ENCODE peak calls at places on chromosomes 5 and 9, in four cellular contexts. G is HepG2, B is HCT116, I is K562. N is an unnamed sample.
A peak's percentile ranks its signal among the peaks of the same experiment; 100 is the strongest.

GRCh38 chr5:66671305-66671704 is 75.1 kb downstream of the MAST4 start:
- DNase-seq in G (no peak), B (no peak), I (no peak), N (no peak)

GRCh38 chr5:1386274-1386717 is 41.4 kb upstream of the CLPTM1L start:
- DNase-seq in G (no peak), B (no peak), I (peak; percentile 38), N (no peak)

GRCh38 chr5:38569180-38569579 is 12.7 kb upstream of the LIFR start:
- DNase-seq in G (no peak), B (no peak), I (no peak), N (no peak)

GRCh38 chr9:110114086-110114887 is 93.7 kb downstream of the C9orf152 start:
- DNase-seq in G (peak; percentile 56), B (no peak), I (no peak), N (no peak)

GRCh38 chr5:35112300-35112699 is 64.6 kb upstream of the AGXT2 start:
- DNase-seq in G (no peak), B (no peak), I (no peak), N (no peak)

GRCh38 chr9:97507585-97507984 is 6.1 kb downstream of the TMOD1 start:
- DNase-seq in G (no peak), B (no peak), I (peak; percentile 36), N (no peak)

GRCh38 chr5:586751-587285 is 25.3 kb upstream of the CEP72 start:
- DNase-seq in G (no peak), B (no peak), I (no peak), N (no peak)

GRCh38 chr5:15995206-15996052 is 184.2 kb downstream of the MARCHF11 start:
- DNase-seq in G (peak; percentile 5), B (no peak), I (no peak), N (peak; percentile 8)

GRCh38 chr5:34583167-34583566 is 73.0 kb upstream of the RAI14 start:
- DNase-seq in G (no peak), B (no peak), I (no peak), N (no peak)

GRCh38 chr5:178606269-178606668 is 16.1 kb upstream of the COL23A1 start:
- DNase-seq in G (no peak), B (no peak), I (no peak), N (no peak)

GRCh38 chr9:133850937-133851336 is 112.8 kb upstream of the SARDH start:
- DNase-seq in G (no peak), B (no peak), I (no peak), N (no peak)

GRCh38 chr9:114989600-114990410 is 59.4 kb upstream of the TNFSF8 start:
- DNase-seq in G (no peak), B (no peak), I (no peak), N (no peak)

GRCh38 chr9:93533863-93534262 is 42.5 kb upstream of the PHF2 start:
- DNase-seq in G (no peak), B (no peak), I (no peak), N (no peak)

GRCh38 chr9:93891050-93891449 is 64.1 kb downstream of the BARX1 start:
- DNase-seq in G (no peak), B (no peak), I (no peak), N (no peak)

GRCh38 chr9:7656648-7657047 is 142.9 kb downstream of the DMAC1 start:
- DNase-seq in G (peak; percentile 8), B (no peak), I (no peak), N (no peak)

GRCh38 chr5:8340739-8341344 is 471.9 kb downstream of the MTRR start:
- DNase-seq in G (peak; percentile 3), B (no peak), I (no peak), N (no peak)

GRCh38 chr9:72480931-72481330 is 40.5 kb upstream of the TMC1 start:
- DNase-seq in G (peak; percentile 10), B (no peak), I (no peak), N (no peak)

GRCh38 chr9:101664432-101664831 is 69.7 kb upstream of the PPP3R2 start:
- DNase-seq in G (no peak), B (no peak), I (no peak), N (no peak)

GRCh38 chr5:168353216-168353957 is 61.9 kb downstream of the WWC1 start:
- DNase-seq in G (no peak), B (no peak), I (no peak), N (no peak)

DNA sequence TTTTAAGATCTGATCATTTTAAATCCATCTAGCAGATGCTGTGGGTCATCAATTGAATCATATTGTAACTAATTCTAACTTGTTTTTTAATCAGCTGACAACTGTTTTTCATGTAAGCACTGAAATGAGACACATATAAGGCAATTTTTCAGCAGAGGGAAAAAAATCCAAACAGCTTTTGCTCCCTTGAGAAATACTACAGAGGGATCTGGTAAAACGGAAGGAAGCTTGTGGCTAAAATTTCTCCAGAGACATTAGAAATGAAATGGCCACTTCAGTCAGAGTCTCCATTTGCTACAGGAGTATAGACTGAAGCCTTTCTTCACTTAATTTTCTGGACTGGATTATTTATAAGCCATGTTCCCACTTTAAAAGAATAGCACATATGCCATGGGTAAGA is 385.9 kb downstream of the MAN2A1 start:
- DNase-seq in G (no peak), B (no peak), I (no peak), N (no peak)
- H3K9me3 ChIP-seq in G (peaks cover 16% of the 10 kb centered on the region), B (no peaks in the 10 kb centered on the region), I (no peaks in the 10 kb centered on the region), N (no peaks in the 10 kb centered on the region)

GRCh38 chr9:21935631-21936030 is 58.6 kb downstream of the CDKN2A start:
- DNase-seq in G (no peak), B (no peak), I (no peak), N (no peak)

GRCh38 chr9:21936161-21936560 is 58.0 kb downstream of the CDKN2A start:
- DNase-seq in G (no peak), B (no peak), I (no peak), N (no peak)

GRCh38 chr9:21933281-21933680 is 60.9 kb downstream of the CDKN2A start:
- DNase-seq in G (no peak), B (peak; percentile 52), I (no peak), N (no peak)

GRCh38 chr9:21931428-21931827 is 62.8 kb downstream of the CDKN2A start:
- DNase-seq in G (no peak), B (no peak), I (no peak), N (no peak)

GRCh38 chr9:21933865-21934264 is 60.3 kb downstream of the CDKN2A start:
- DNase-seq in G (no peak), B (no peak), I (no peak), N (no peak)
- TF ChIP-seq TCF7L2 in G (no peak), B (no peak), I (no peak), N (no peak)

DNA sequence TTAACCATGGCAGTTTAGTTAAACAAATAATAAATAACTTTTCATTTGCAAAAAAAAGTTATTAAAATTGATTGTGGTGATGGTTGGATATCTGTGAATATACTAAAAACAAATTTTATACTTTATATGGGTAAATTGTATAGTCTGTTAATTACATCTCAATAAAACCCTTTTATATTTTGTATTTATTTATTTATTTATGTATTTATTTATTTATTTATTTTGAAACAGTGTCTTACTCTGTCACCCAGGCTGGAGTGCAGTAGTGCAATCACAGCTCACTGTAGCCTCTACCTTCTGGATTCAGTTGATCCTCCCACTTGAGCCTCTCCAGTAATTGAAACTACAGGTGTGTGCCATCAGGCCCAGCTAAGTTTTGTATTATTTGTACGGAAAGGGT is 52.4 kb downstream of the OTP start:
- DNase-seq in G (no peak), B (no peak), I (no peak), N (no peak)
- TF ChIP-seq REST in G (no peak), B (no peak), I (no peak), N (no peak)

GRCh38 chr9:82443312-82443711 is 454.7 kb downstream of the SPATA31D1 start:
- DNase-seq in G (no peak), B (no peak), I (no peak), N (no peak)
- H3K9me3 ChIP-seq in G (peaks cover 58% of the 10 kb centered on the region), B (no peaks in the 10 kb centered on the region), I (no peaks in the 10 kb centered on the region), N (no peaks in the 10 kb centered on the region)

GRCh38 chr9:36118706-36119105 is 17.8 kb upstream of the GLIPR2 start:
- DNase-seq in G (no peak), B (no peak), I (no peak), N (no peak)

GRCh38 chr9:36123511-36123910 is 13.0 kb upstream of the GLIPR2 start:
- DNase-seq in G (no peak), B (no peak), I (no peak), N (no peak)

GRCh38 chr9:36118201-36118600 is 18.3 kb upstream of the GLIPR2 start:
- DNase-seq in G (no peak), B (no peak), I (no peak), N (no peak)

GRCh38 chr9:36119476-36119875 is 17.1 kb upstream of the GLIPR2 start:
- DNase-seq in G (no peak), B (no peak), I (no peak), N (no peak)

DNA sequence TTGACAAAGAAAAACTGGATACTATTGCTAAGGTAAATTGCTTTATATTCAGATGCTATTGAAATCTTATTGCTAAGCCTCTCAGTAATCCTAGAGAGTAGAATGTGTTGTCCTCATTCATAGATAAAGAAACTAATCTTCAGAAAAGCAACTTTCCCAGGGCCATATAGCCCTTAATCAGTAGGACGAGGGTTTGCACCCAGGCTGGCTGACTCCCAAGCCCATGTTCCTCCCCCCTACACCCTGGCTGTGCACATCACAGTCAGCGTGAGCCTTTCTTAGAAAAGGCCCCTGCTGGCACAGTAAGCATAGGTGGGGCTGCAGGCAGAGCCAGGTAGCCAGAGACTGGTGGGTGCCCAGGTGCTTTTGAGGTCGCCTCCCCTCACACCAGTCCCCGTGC is 15.8 kb upstream of the GLIPR2 start:
- DNase-seq in G (no peak), B (no peak), I (no peak), N (no peak)
- TF ChIP-seq TCF7L2 in G (no peak), B (no peak), I (no peak), N (no peak)

GRCh38 chr9:83027153-83027867 is 35.6 kb downstream of the RASEF start:
- DNase-seq in G (peak; percentile 7), B (peak; percentile 22), I (no peak), N (peak; percentile 36)
- TF ChIP-seq REST in G (no peak), B (no peak), I (no peak), N (no peak)

DNA sequence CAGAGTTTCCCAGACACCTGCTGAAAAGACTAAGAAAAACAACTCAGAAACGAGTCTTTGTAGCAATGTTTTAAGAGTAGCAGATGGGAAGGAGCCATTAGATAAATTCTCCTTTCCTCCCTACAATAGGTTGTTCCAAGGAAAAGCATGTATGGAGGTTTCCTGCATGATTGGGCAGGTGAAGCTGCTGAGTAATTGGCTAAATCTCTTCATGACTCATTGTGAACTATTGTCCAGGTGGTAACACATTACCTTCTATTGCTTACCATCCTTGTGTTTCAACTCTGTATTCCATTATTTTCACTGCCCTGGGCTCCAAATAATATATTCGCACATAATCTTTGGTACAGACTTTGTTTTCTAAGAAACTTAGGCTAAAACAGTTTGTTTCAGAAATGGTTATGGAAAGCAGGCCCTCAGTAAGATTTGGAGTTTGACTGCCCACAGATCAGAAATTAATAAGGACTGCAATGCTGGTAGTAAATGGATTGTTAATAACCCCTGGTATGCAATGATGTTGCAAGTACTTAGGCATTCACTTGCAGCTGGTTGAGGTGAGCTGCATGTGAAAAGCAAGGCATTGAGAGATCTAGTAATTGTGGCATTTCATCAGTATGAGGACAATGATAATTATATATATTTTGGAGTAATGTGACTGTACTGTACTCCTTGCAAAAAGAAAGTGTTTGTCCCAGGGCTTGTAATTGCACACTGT is 281.4 kb upstream of the VLDLR start:
- DNase-seq in G (no peak), B (no peak), I (no peak), N (no peak)
- H3K9me3 ChIP-seq in G (no peaks in the 10 kb centered on the region), B (no peaks in the 10 kb centered on the region), I (no peaks in the 10 kb centered on the region), N (no peaks in the 10 kb centered on the region)